ENCODE peak calls at places on chromosomes 3 and 15, in five cellular contexts. W is IMR-90, Y is uterus, Z is astrocyte of the spinal cord, A is T-helper 1 cell. U is an unnamed sample.

GRCh38 chr3:172317984-172318383 is 130.3 kb downstream of the GHSR start:
- DNase-seq in W (peak; percentile 96), Y (peak; percentile 69), Z (peak; percentile 96), A (no peak), U (peak; percentile 96)

GRCh38 chr15:55589297-55589696 is 1.2 kb upstream of the PYGO1 start:
- DNase-seq in W (no peak), Y (no peak), Z (no peak), A (no peak), U (peak; percentile 62)

GRCh38 chr3:51075221-51075775 is 309.8 kb upstream of the MANF start:
- DNase-seq in W (no peak), Y (no peak), Z (no peak), A (no peak), U (no peak)

GRCh38 chr15:77907824-77908751 is 169.4 kb downstream of the TBC1D2B start:
- DNase-seq in W (peak; percentile 18), Y (no peak), Z (peak; percentile 50), A (peak; percentile 34), U (peak; percentile 55)

GRCh38 chr15:47846911-47847310 is 129.6 kb downstream of the SEMA6D start:
- DNase-seq in W (no peak), Y (no peak), Z (no peak), A (no peak), U (no peak)

GRCh38 chr15:89406218-89406716 is 71.6 kb upstream of the POLG start:
- DNase-seq in W (no peak), Y (no peak), Z (no peak), A (no peak), U (no peak)

GRCh38 chr15:58649175-58649574 is 100.3 kb downstream of the ADAM10 start:
- DNase-seq in W (no peak), Y (no peak), Z (no peak), A (no peak), U (no peak)

GRCh38 chr3:126621627-126622345 is 33.1 kb downstream of the TXNRD3 start:
- DNase-seq in W (peak; percentile 59), Y (no peak), Z (peak; percentile 46), A (no peak), U (peak; percentile 69)

GRCh38 chr3:13137808-13138565 is 64.8 kb upstream of the IQSEC1 start:
- DNase-seq in W (no peak), Y (no peak), Z (no peak), A (no peak), U (no peak)

GRCh38 chr3:98731720-98732238 is 31.4 kb upstream of the ST3GAL6 start:
- DNase-seq in W (no peak), Y (no peak), Z (peak; percentile 5), A (no peak), U (no peak)

GRCh38 chr3:28104896-28105554 is 136.4 kb upstream of the CMC1 start:
- DNase-seq in W (no peak), Y (no peak), Z (no peak), A (no peak), U (no peak)

GRCh38 chr15:66294932-66295235 is 1.5 kb downstream of the DIS3L start:
- DNase-seq in W (peak; percentile 55), Y (no peak), Z (no peak), A (no peak), U (peak; percentile 63)

GRCh38 chr3:78857494-78858111 is 910.2 kb downstream of the ROBO1 start:
- DNase-seq in W (no peak), Y (no peak), Z (no peak), A (no peak), U (peak; percentile 29)

GRCh38 chr15:90301901-90302300 is 36.4 kb downstream of the NGRN start:
- DNase-seq in W (no peak), Y (no peak), Z (no peak), A (no peak), U (no peak)

GRCh38 chr3:160956785-160957184 is 148.4 kb downstream of the B3GALNT1 start:
- DNase-seq in W (peak; percentile 7), Y (no peak), Z (peak; percentile 36), A (no peak), U (peak; percentile 31)

GRCh38 chr3:161322781-161323568 is 48.3 kb downstream of the SPTSSB start:
- DNase-seq in W (no peak), Y (no peak), Z (no peak), A (no peak), U (peak; percentile 14)

GRCh38 chr3:56800373-56801150 is 1.2 kb downstream of the ARHGEF3 start:
- DNase-seq in W (no peak), Y (no peak), Z (no peak), A (peak; percentile 65), U (no peak)

GRCh38 chr3:141707741-141708203 is 30.3 kb upstream of the RNF7 start:
- DNase-seq in W (peak; percentile 64), Y (no peak), Z (peak; percentile 62), A (no peak), U (peak; percentile 34)

GRCh38 chr15:53511175-53511574 is 248.3 kb downstream of the WDR72 start:
- DNase-seq in W (no peak), Y (no peak), Z (no peak), A (no peak), U (no peak)

GRCh38 chr15:87792250-87793030 is 464.1 kb downstream of the NTRK3 start:
- DNase-seq in W (peak; percentile 39), Y (no peak), Z (no peak), A (no peak), U (no peak)

GRCh38 chr3:15181964-15182363 is 24.1 kb upstream of the CAPN7 start:
- DNase-seq in W (no peak), Y (no peak), Z (no peak), A (no peak), U (no peak)

GRCh38 chr3:153032891-153033290 is 129.1 kb upstream of the RAP2B start:
- DNase-seq in W (no peak), Y (no peak), Z (no peak), A (no peak), U (no peak)

GRCh38 chr3:184814214-184814613 is 2.2 kb downstream of the VPS8 start:
- DNase-seq in W (peak; percentile 63), Y (no peak), Z (no peak), A (no peak), U (no peak)

GRCh38 chr3:59820352-59820934 is 770.6 kb upstream of the CFAP20DC start:
- DNase-seq in W (peak; percentile 61), Y (no peak), Z (peak; percentile 63), A (no peak), U (no peak)

GRCh38 chr3:79477242-79477641 is 290.6 kb downstream of the ROBO1 start:
- DNase-seq in W (no peak), Y (no peak), Z (no peak), A (no peak), U (peak; percentile 1)

GRCh38 chr15:94070341-94071275 is 160.8 kb upstream of the MCTP2 start:
- DNase-seq in W (no peak), Y (peak; percentile 25), Z (peak; percentile 66), A (no peak), U (peak; percentile 96)

GRCh38 chr15:76065267-76065666 is 5.5 kb downstream of the TMEM266 start:
- DNase-seq in W (no peak), Y (no peak), Z (no peak), A (no peak), U (no peak)

GRCh38 chr3:11600501-11601282 is 43.0 kb downstream of the VGLL4 start:
- DNase-seq in W (peak; percentile 100), Y (peak; percentile 84), Z (peak; percentile 99), A (no peak), U (peak; percentile 99)